ENCODE peak calls at places on chromosome 5, in eight cellular contexts. O is mesothelial cell of epicardium, U is gastrocnemius medialis, C is cardiac muscle cell, Q is sigmoid colon, M is fibroblast of the aortic adventitia, K is OCI-LY7, B is K562. R is an unnamed sample.

GRCh38 chr5:14453486-14453885 is 128.1 kb upstream of the OTULINL start:
- DNase-seq in B (no peak), M (peak; percentile 82), U (no peak), K (no peak), C (no peak), O (no peak), Q (no peak), R (no peak)

GRCh38 chr5:75138674-75139073 is 86.3 kb upstream of the GCNT4 start:
- DNase-seq in B (no peak), O (no peak), M (no peak), C (no peak), Q (no peak), K (no peak), U (no peak), R (no peak)

GRCh38 chr5:175822225-175822624 is 49.2 kb upstream of the CPLX2 start:
- DNase-seq in U (no peak), B (no peak), M (no peak), O (no peak), Q (no peak), K (no peak), C (no peak), R (no peak)

GRCh38 chr5:79513519-79514390 is at the start of gene HOMER1:
- DNase-seq in K (peak; percentile 83), B (peak; percentile 88), U (peak; percentile 74), C (peak; percentile 87), Q (peak; percentile 90), M (peak; percentile 63), O (peak; percentile 71), R (peak; percentile 37)

GRCh38 chr5:132079081-132079480 is 5.5 kb downstream of the CSF2 start:
- DNase-seq in Q (no peak), C (no peak), M (no peak), K (no peak), O (no peak), U (no peak), B (no peak), R (no peak)

GRCh38 chr5:144460608-144461007 is 289.9 kb downstream of the KCTD16 start:
- DNase-seq in O (no peak), C (no peak), Q (no peak), U (no peak), M (no peak), B (no peak), K (no peak), R (no peak)

GRCh38 chr5:105587963-105588662 is 2025.5 kb upstream of the NUDT12 start:
- DNase-seq in O (no peak), K (no peak), Q (no peak), U (no peak), C (no peak), M (no peak), B (no peak), R (no peak)

GRCh38 chr5:150603052-150603451 is 37.4 kb upstream of the SYNPO start:
- DNase-seq in O (no peak), K (no peak), U (no peak), Q (no peak), B (no peak), M (no peak), C (no peak), R (no peak)

GRCh38 chr5:66169534-66169933 is 25.4 kb downstream of the SREK1 start:
- DNase-seq in Q (no peak), U (no peak), B (no peak), M (no peak), O (no peak), C (no peak), K (peak; percentile 54), R (no peak)

GRCh38 chr5:55564716-55565115 is 30.0 kb upstream of the PLPP1 start:
- DNase-seq in O (no peak), C (no peak), M (no peak), U (no peak), Q (no peak), B (no peak), K (no peak), R (no peak)

GRCh38 chr5:144247131-144247530 is 76.5 kb downstream of the KCTD16 start:
- DNase-seq in C (no peak), K (no peak), O (no peak), U (no peak), M (no peak), B (no peak), Q (no peak), R (no peak)

GRCh38 chr5:137566118-137566541 is 67.0 kb upstream of the SPOCK1 start:
- DNase-seq in U (no peak), B (peak; percentile 14), Q (no peak), K (no peak), M (no peak), C (peak; percentile 85), O (no peak), R (no peak)

GRCh38 chr5:158513490-158514301 is 586.0 kb downstream of the EBF1 start:
- DNase-seq in B (no peak), C (no peak), U (no peak), K (peak; percentile 64), Q (no peak), M (peak; percentile 81), O (no peak), R (no peak)

GRCh38 chr5:136082390-136083193 is 50.1 kb upstream of the SMAD5 start:
- DNase-seq in C (peak; percentile 86), M (peak; percentile 85), K (peak; percentile 66), B (peak; percentile 73), O (peak; percentile 66), U (peak; percentile 69), Q (peak; percentile 87), R (peak; percentile 84)

GRCh38 chr5:36635721-36636390 is 29.4 kb downstream of the SLC1A3 start:
- DNase-seq in C (no peak), M (no peak), Q (no peak), O (no peak), B (no peak), U (no peak), K (no peak), R (no peak)

GRCh38 chr5:147450596-147450995 is 59.3 kb downstream of the DPYSL3 start:
- DNase-seq in U (no peak), M (no peak), C (no peak), O (no peak), Q (no peak), B (no peak), K (no peak), R (no peak)
- TF ChIP-seq CTCF in U (no peak), M (no peak), C (no peak), O (no peak), Q (no peak), B (no peak), K (peak; percentile 16), R (no peak)

GRCh38 chr5:16712600-16712999 is 95.8 kb upstream of the RETREG1 start:
- DNase-seq in M (peak; percentile 32), B (no peak), O (no peak), C (no peak), K (no peak), Q (no peak), U (no peak), R (no peak)

GRCh38 chr5:16709691-16710420 is 93.1 kb upstream of the RETREG1 start:
- DNase-seq in O (no peak), M (no peak), U (no peak), B (no peak), K (no peak), C (no peak), Q (no peak), R (no peak)

GRCh38 chr5:16713386-16713928 is 96.7 kb upstream of the RETREG1 start:
- DNase-seq in U (no peak), C (peak; percentile 74), B (no peak), K (no peak), Q (no peak), O (no peak), M (peak; percentile 67), R (no peak)

GRCh38 chr5:16707869-16708192 is 91.0 kb upstream of the RETREG1 start:
- DNase-seq in C (no peak), M (no peak), U (no peak), O (no peak), K (no peak), Q (no peak), B (no peak), R (no peak)

DNA sequence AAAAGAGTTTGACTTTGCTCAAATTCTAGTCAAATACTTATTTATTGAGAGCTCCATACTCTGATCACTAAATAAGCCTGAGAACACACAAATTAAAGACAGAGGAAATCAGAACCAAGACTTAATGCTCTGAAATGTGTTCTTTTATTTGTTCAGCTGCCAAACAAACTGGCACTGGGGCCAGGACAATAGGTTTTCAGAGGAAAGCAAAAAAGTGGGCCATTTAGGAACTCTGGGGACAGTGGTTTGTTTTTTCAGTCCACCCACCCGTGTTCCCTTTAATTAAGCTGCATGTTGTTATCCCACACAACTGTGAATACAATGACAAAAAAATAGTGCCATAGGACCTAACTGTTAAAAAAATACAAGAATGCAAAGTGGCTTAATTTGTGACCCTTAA is 95.4 kb upstream of the RETREG1 start:
- DNase-seq in K (no peak), M (no peak), B (no peak), U (no peak), O (no peak), Q (no peak), C (no peak), R (no peak)
- TF ChIP-seq CTCF in K (no peak), M (no peak), B (no peak), U (no peak), O (no peak), Q (no peak), C (no peak), R (no peak)

DNA sequence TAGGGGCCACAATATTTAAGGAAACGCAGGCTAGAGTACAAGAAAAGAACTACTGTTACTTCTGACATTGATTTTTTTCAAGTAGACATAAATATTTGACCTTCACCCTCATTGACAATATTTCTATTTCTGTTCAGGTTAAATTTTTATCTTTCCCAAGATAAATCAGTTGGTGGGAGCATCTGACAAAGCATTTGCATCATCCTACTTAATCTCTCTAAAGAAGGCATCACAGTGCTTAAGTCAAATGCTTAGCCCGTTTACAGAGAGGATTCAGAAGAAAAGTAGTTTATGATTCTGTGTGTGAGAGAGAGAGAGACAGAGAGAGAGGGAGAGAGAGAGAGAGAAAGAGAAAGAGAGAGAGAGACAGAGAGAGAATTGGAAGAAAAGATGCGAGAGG is 1093.3 kb upstream of the CDH6 start:
- DNase-seq in M (peak; percentile 8), B (no peak), Q (no peak), K (no peak), O (no peak), U (no peak), C (no peak), R (no peak)
- TF ChIP-seq CTCF in M (no peak), B (no peak), Q (no peak), K (no peak), O (no peak), U (no peak), C (no peak), R (no peak)

GRCh38 chr5:72269411-72269780 is 50.6 kb downstream of the MRPS27 start:
- DNase-seq in K (no peak), B (no peak), C (no peak), Q (no peak), O (no peak), U (no peak), M (no peak), R (no peak)
- TF ChIP-seq CTCF in K (peak; percentile 57), B (no peak), C (no peak), Q (no peak), O (peak; percentile 6), U (no peak), M (no peak), R (no peak)